ENCODE peak calls at places on chromosomes 3 and 15, in four cellular contexts. V, I, A and C are unnamed samples.

GRCh38 chr15:48221885-48222284 is 15.8 kb downstream of the SLC12A1 start:
- DNase-seq in V (no peak), I (no peak), A (no peak), C (no peak)

GRCh38 chr15:98873441-98874218 is 134.0 kb downstream of the PGPEP1L start:
- DNase-seq in V (no peak), I (no peak), A (no peak), C (no peak)

GRCh38 chr15:68028137-68028771 is 25.9 kb upstream of the PIAS1 start:
- DNase-seq in V (no peak), I (no peak), A (no peak), C (no peak)

GRCh38 chr3:157282261-157283191 is 122.6 kb upstream of the CCNL1 start:
- DNase-seq in V (no peak), I (no peak), A (peak; percentile 83), C (no peak)

GRCh38 chr15:92158426-92158825 is 235.3 kb upstream of the ST8SIA2 start:
- DNase-seq in V (peak; percentile 46), I (no peak), A (no peak), C (no peak)

GRCh38 chr3:55486857-55487375 is at the start of gene WNT5A:
- DNase-seq in V (no peak), I (no peak), A (peak; percentile 67), C (peak; percentile 67)

GRCh38 chr3:138078901-138079344 is 36.5 kb downstream of the DZIP1L start:
- DNase-seq in V (no peak), I (no peak), A (no peak), C (no peak)

GRCh38 chr3:61632568-61633175 is 71.3 kb downstream of the PTPRG start:
- DNase-seq in V (no peak), I (no peak), A (no peak), C (no peak)

GRCh38 chr3:111326144-111326995 is 215.6 kb upstream of the CD96 start:
- DNase-seq in V (no peak), I (no peak), A (no peak), C (no peak)

GRCh38 chr3:53754325-53754724 is 91.9 kb downstream of the CHDH start:
- DNase-seq in V (no peak), I (no peak), A (no peak), C (no peak)

GRCh38 chr3:185489462-185489861 is 9.4 kb downstream of the TMEM41A start:
- DNase-seq in V (no peak), I (no peak), A (no peak), C (no peak)

GRCh38 chr15:33148129-33148850 is 46.2 kb downstream of the FMN1 start:
- DNase-seq in V (no peak), I (no peak), A (no peak), C (no peak)

GRCh38 chr3:13710251-13710650 is 161.3 kb downstream of the FBLN2 start:
- DNase-seq in V (peak; percentile 9), I (no peak), A (peak; percentile 21), C (no peak)

GRCh38 chr3:117217355-117217754 is 507.8 kb downstream of the TUSC7 start:
- DNase-seq in V (no peak), I (no peak), A (no peak), C (no peak)

GRCh38 chr3:25300141-25300540 is 127.9 kb upstream of the RARB start:
- DNase-seq in V (no peak), I (no peak), A (no peak), C (no peak)

GRCh38 chr3:167941234-167941995 is 154.3 kb downstream of the GOLIM4 start:
- DNase-seq in V (no peak), I (peak; percentile 31), A (peak; percentile 69), C (no peak)

GRCh38 chr3:10253731-10254130 is 5.5 kb downstream of the TATDN2 start:
- DNase-seq in V (no peak), I (no peak), A (no peak), C (no peak)

GRCh38 chr15:38688761-38689160 is 124.1 kb upstream of the RASGRP1 start:
- DNase-seq in V (no peak), I (no peak), A (no peak), C (no peak)

GRCh38 chr3:17518189-17519059 is 224.0 kb downstream of the TBC1D5 start:
- DNase-seq in V (no peak), I (no peak), A (no peak), C (no peak)

GRCh38 chr3:135125171-135125801 is 330.2 kb downstream of the EPHB1 start:
- DNase-seq in V (no peak), I (peak; percentile 22), A (no peak), C (no peak)

GRCh38 chr3:183312433-183312832 is 59.4 kb downstream of the B3GNT5 start:
- DNase-seq in V (no peak), I (no peak), A (no peak), C (no peak)

GRCh38 chr3:151085889-151086483 is 522 bp downstream of the MED12L start:
- DNase-seq in V (no peak), I (no peak), A (no peak), C (peak; percentile 39)

GRCh38 chr3:188575501-188575900 is 421.5 kb downstream of the LPP start:
- DNase-seq in V (no peak), I (no peak), A (no peak), C (no peak)

GRCh38 chr3:38327335-38328009 is 19.1 kb upstream of the XYLB start:
- DNase-seq in V (no peak), I (no peak), A (no peak), C (no peak)

GRCh38 chr3:132660745-132661067 is 577 bp downstream of the UBA5 start:
- DNase-seq in V (no peak), I (no peak), A (no peak), C (no peak)

GRCh38 chr3:36394176-36394575 is 13.9 kb downstream of the STAC start:
- DNase-seq in V (no peak), I (no peak), A (no peak), C (no peak)

GRCh38 chr3:63519426-63519825 is 133.0 kb upstream of the SNTN start:
- DNase-seq in V (no peak), I (no peak), A (no peak), C (no peak)

GRCh38 chr3:173733029-173733652 is 335.6 kb downstream of the NLGN1 start:
- DNase-seq in V (no peak), I (no peak), A (no peak), C (peak; percentile 26)

GRCh38 chr3:15290731-15291130 is 41.7 kb downstream of the SH3BP5 start:
- DNase-seq in V (no peak), I (no peak), A (peak; percentile 47), C (no peak)

GRCh38 chr3:15294914-15295313 is 37.5 kb downstream of the SH3BP5 start:
- DNase-seq in V (no peak), I (no peak), A (peak; percentile 72), C (no peak)

GRCh38 chr3:15295506-15295905 is 36.9 kb downstream of the SH3BP5 start:
- DNase-seq in V (no peak), I (no peak), A (peak; percentile 77), C (no peak)

GRCh38 chr3:15291589-15292541 is 40.5 kb downstream of the SH3BP5 start:
- DNase-seq in V (no peak), I (peak; percentile 44), A (peak; percentile 62), C (no peak)

GRCh38 chr3:15292765-15293522 is 39.4 kb downstream of the SH3BP5 start:
- DNase-seq in V (no peak), I (no peak), A (peak; percentile 85), C (peak; percentile 85)
- TF ChIP-seq EP300 in V (peak; percentile 94), I (no peak), A (peak; percentile 68), C (peak; percentile 87)

DNA sequence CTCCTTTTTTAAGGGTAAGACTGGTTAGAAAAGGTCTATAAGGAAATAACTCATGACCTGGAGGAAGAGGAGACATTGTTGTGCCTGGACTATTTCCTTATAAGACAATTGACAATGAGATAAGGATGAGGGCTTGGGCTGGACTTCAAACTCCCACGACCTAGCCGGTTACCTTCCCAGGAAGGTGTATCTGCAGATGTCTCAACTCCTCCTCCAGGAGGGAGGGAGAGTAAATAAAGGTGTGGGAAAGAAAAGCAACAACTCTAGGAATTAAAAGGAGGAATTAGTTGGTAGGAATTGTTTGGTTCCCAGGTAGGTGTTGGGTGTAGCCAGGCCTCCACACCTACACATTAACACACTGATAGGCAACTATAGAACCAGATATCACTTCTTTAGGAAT is 97.8 kb upstream of the TBL1XR1 start:
- DNase-seq in V (no peak), I (no peak), A (no peak), C (no peak)
- TF ChIP-seq EP300 in V (no peak), I (no peak), A (no peak), C (no peak)

DNA sequence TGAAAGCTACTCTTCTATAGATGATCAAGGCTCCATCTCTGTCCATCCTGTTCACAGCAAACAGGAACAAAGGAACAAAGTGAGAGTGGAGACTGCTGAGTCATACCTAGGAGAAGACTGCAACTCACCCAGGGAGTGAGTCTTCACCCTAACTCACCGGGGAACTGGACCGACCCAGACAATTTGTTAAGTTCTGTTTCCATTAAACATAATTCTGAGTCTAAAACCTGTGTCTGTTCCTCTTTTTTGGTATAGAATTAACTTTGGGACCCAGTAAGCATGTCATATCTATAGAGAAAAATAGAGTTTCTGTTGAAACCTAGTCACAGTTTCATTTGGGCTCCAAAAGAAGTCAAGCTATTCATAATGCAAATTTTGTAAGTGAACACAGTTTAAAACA is 21.6 kb downstream of the CCDC80 start:
- DNase-seq in V (no peak), I (no peak), A (no peak), C (no peak)
- TF ChIP-seq EP300 in V (no peak), I (no peak), A (no peak), C (no peak)

GRCh38 chr3:142945023-142945422 is 18.5 kb downstream of the PAQR9 start:
- DNase-seq in V (no peak), I (no peak), A (no peak), C (no peak)

GRCh38 chr3:142941373-142942123 is 21.9 kb downstream of the PAQR9 start:
- DNase-seq in V (no peak), I (no peak), A (no peak), C (no peak)

GRCh38 chr3:142943349-142943748 is 20.1 kb downstream of the PAQR9 start:
- DNase-seq in V (no peak), I (no peak), A (no peak), C (no peak)

GRCh38 chr3:142944346-142944745 is 19.1 kb downstream of the PAQR9 start:
- DNase-seq in V (no peak), I (no peak), A (no peak), C (no peak)

DNA sequence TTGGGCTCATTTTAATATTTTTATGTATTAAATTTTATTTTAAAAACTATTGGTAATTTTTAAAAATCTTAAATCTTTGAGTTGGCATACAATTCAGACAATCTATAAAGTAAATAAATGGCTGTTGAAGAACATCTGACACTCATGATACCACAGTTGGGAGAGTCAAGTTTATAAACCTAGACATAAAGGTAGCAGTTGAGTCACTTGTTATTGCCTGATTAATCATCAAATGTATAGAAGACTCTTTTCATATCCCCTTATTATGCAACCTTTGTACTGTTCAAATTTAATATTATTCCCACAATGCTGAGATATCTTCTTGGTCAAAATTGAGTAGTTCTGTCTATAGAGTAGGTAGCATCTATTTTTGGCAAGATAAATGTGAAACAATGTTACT is 19.6 kb downstream of the PAQR9 start:
- DNase-seq in V (no peak), I (no peak), A (no peak), C (no peak)
- TF ChIP-seq EP300 in V (no peak), I (no peak), A (no peak), C (no peak)